ENCODE peak calls at places on chromosome 11, in four cellular contexts. U, A, P and S are unnamed samples.

GRCh38 chr11:110430267-110431211 is 791 bp downstream of the FDX1 start:
- DNase-seq in A (peak; percentile 16), P (no peak), U (peak; percentile 52), S (peak; percentile 23)

GRCh38 chr11:30454108-30454507 is 131.2 kb downstream of the ARL14EP start:
- DNase-seq in P (no peak), U (no peak), A (no peak), S (no peak)

GRCh38 chr11:75103380-75104026 is 6.8 kb upstream of the OR2AT4 start:
- DNase-seq in A (no peak), U (no peak), P (no peak), S (no peak)

GRCh38 chr11:65613091-65613928 is 711 bp downstream of the MAP3K11 start:
- DNase-seq in P (no peak), U (peak; percentile 50), A (peak; percentile 11), S (no peak)

GRCh38 chr11:68646832-68647231 is 37.5 kb upstream of the GAL start:
- DNase-seq in P (no peak), U (no peak), A (no peak), S (no peak)

GRCh38 chr11:121426476-121427454 is 25.3 kb upstream of the SORL1 start:
- DNase-seq in A (peak; percentile 31), U (peak; percentile 22), P (peak; percentile 39), S (no peak)

GRCh38 chr11:14388352-14388751 is 29.4 kb upstream of the RRAS2 start:
- DNase-seq in P (no peak), U (no peak), A (no peak), S (no peak)

GRCh38 chr11:8335683-8336082 is 72.0 kb upstream of the LMO1 start:
- DNase-seq in P (no peak), A (no peak), U (no peak), S (no peak)

GRCh38 chr11:69920500-69921428 is 101.5 kb upstream of the FGF3 start:
- DNase-seq in P (no peak), U (no peak), A (no peak), S (peak; percentile 34)

GRCh38 chr11:112339566-112339965 is 78.9 kb upstream of the PLET1 start:
- DNase-seq in A (no peak), P (no peak), U (no peak), S (no peak)

GRCh38 chr11:64085915-64086262 is 50.2 kb downstream of the FLRT1 start:
- DNase-seq in U (no peak), P (no peak), A (no peak), S (no peak)

GRCh38 chr11:74019860-74020259 is 11.0 kb upstream of the UCP3 start:
- DNase-seq in P (peak; percentile 50), U (no peak), A (no peak), S (peak; percentile 73)

GRCh38 chr11:13362596-13363109 is 85.1 kb downstream of the BMAL1 start:
- DNase-seq in P (no peak), U (no peak), A (no peak), S (no peak)

GRCh38 chr11:66840317-66841091 is 2.7 kb upstream of the RCE1 start:
- DNase-seq in A (no peak), U (no peak), P (no peak), S (no peak)

GRCh38 chr11:119566299-119566698 is 143.3 kb upstream of the THY1 start:
- DNase-seq in P (no peak), U (peak; percentile 19), A (no peak), S (no peak)

GRCh38 chr11:75400110-75400865 is 970 bp downstream of the RPS3 start:
- DNase-seq in U (no peak), A (no peak), P (no peak), S (no peak)

GRCh38 chr11:116379185-116379828 is 393.5 kb downstream of the BUD13 start:
- DNase-seq in P (no peak), U (peak; percentile 12), A (no peak), S (no peak)

GRCh38 chr11:122209619-122210377 is 93.8 kb upstream of the BLID start:
- DNase-seq in A (no peak), P (no peak), U (peak; percentile 56), S (no peak)

GRCh38 chr11:103529217-103529684 is 420.0 kb downstream of the DYNC2H1 start:
- DNase-seq in A (no peak), U (no peak), P (no peak), S (no peak)